ENCODE peak calls at places on chromosomes 4 and X, in six cellular contexts. U is GM23248, H is SK-N-SH, N is small intestine, O is SJSA1, X is transverse colon. F is an unnamed sample.

GRCh38 chr4:153107246-153107645 is 97.0 kb upstream of the TRIM2 start:
- DNase-seq in U (no peak), H (no peak), N (no peak), O (no peak), X (no peak), F (no peak)

GRCh38 chr4:76430519-76431388 is 4.3 kb upstream of the SHROOM3 start:
- DNase-seq in U (peak; percentile 63), H (peak; percentile 67), N (peak; percentile 61), O (peak; percentile 54), X (no peak), F (no peak)

GRCh38 chr4:89300060-89300459 is 7.5 kb downstream of the GPRIN3 start:
- DNase-seq in U (no peak), H (no peak), N (no peak), O (no peak), X (no peak), F (no peak)

GRCh38 chrX:102624105-102624504 is 24.8 kb downstream of the ARMCX5 start:
- DNase-seq in U (no peak), H (no peak), N (no peak), O (no peak), X (no peak), F (no peak)

GRCh38 chr4:101019941-101020401 is 327.4 kb downstream of the PPP3CA start:
- DNase-seq in U (no peak), H (no peak), N (peak; percentile 59), O (peak; percentile 28), X (no peak), F (no peak)

GRCh38 chr4:175147233-175147632 is 229.1 kb downstream of the ADAM29 start:
- DNase-seq in U (no peak), H (no peak), N (no peak), O (no peak), X (no peak), F (no peak)

GRCh38 chrX:72620550-72621145 is 48.0 kb upstream of the HDAC8 start:
- DNase-seq in U (peak; percentile 89), H (no peak), N (peak; percentile 76), O (peak; percentile 49), X (peak; percentile 26), F (no peak)

GRCh38 chr4:83009529-83009928 is 1.1 kb downstream of the LIN54 start:
- DNase-seq in U (peak; percentile 50), H (no peak), N (no peak), O (peak; percentile 14), X (no peak), F (no peak)

GRCh38 chrX:45238489-45238888 is 37.8 kb upstream of the DIPK2B start:
- DNase-seq in U (no peak), H (no peak), N (no peak), O (no peak), X (no peak), F (no peak)

DNA sequence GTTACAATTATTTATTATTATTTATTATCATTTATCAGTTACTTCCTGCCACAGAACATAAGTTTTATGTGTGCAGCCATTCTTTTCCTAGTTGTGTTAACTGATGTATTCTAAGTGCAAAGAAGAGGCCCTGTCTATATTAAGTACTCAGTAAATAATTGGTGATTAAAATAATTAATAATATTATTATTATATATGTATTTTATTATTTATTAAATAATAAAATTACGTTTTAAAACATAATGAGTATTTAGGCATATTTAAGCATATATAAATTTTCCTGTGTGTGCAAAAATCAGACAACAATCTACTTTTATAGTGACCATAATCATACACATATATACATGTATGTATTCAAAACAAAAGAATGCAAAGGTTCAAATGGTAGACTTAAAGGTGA is 1871.6 kb upstream of the IGFBP7 start:
- DNase-seq in U (no peak), H (no peak), N (no peak), O (no peak), X (no peak), F (no peak)
- H3K27me3 ChIP-seq in U (no peaks in the 10 kb centered on the region), H (no peaks in the 10 kb centered on the region), N (no peaks in the 10 kb centered on the region), O (no peaks in the 10 kb centered on the region), X (no peaks in the 10 kb centered on the region), F (no peaks in the 10 kb centered on the region)

GRCh38 chrX:152445926-152446325 is 5.2 kb downstream of the GABRA3 start:
- DNase-seq in U (no peak), H (no peak), N (no peak), O (no peak), X (no peak), F (no peak)
- H3K9me3 ChIP-seq in U (no peaks in the 10 kb centered on the region), H (no peaks in the 10 kb centered on the region), N (no peaks in the 10 kb centered on the region), O (no peaks in the 10 kb centered on the region), X (no peaks in the 10 kb centered on the region), F (no peaks in the 10 kb centered on the region)

GRCh38 chr4:7575426-7575825 is 140.7 kb upstream of the PSAPL1 start:
- DNase-seq in U (no peak), H (no peak), N (no peak), O (no peak), X (no peak), F (no peak)
- H3K27me3 ChIP-seq in U (no peaks in the 10 kb centered on the region), H (no peaks in the 10 kb centered on the region), N (no peaks in the 10 kb centered on the region), O (peaks cover 2% of the 10 kb centered on the region), X (no peaks in the 10 kb centered on the region), F (no peaks in the 10 kb centered on the region)

DNA sequence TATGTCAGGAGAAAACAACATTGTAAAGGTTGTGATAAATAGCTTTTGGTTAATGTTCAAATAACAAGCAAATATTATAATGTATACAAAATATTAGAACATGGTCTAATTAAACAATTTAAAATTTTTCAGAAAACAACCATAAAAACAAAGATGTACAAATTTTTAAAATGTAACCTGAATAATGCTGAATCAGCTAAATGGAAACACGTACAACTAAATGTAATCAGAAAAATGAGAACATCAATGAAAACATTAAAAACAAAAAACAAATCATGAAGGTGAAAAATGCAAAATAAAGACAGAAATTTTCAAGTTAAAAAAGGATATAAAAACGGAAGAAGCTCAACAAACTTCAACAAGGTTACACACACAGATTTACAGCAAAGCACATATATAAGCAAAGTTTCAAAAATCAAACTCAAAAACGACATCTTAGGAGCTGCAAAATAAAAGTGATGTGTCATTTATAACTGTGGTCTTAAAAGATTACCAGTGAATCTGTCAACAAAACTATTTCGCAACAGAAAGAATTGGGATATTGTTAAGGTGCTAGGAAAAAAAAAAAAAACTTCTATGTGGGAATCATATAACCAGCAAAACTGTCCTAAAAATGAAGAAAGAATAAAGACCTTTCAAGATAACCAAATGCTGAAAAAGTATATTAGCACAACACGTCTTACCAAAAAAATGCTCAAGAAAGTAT is 31.8 kb downstream of the ZNF732 start:
- DNase-seq in U (no peak), H (no peak), N (no peak), O (no peak), X (no peak), F (no peak)
- H3K9me3 ChIP-seq in U (peaks cover 24% of the 10 kb centered on the region), H (peaks cover 64% of the 10 kb centered on the region), N (no peaks in the 10 kb centered on the region), O (no peaks in the 10 kb centered on the region), X (peaks cover 88% of the 10 kb centered on the region), F (peaks cover 46% of the 10 kb centered on the region)

GRCh38 chr4:41880840-41881831 is 54.1 kb upstream of the TMEM33 start:
- DNase-seq in U (peak; percentile 26), H (peak; percentile 65), N (no peak), O (no peak), X (no peak), F (no peak)

GRCh38 chr4:41878991-41879491 is 56.2 kb upstream of the TMEM33 start:
- DNase-seq in U (no peak), H (peak; percentile 68), N (no peak), O (no peak), X (no peak), F (no peak)

GRCh38 chr4:41878170-41878941 is 56.9 kb upstream of the TMEM33 start:
- DNase-seq in U (no peak), H (peak; percentile 62), N (no peak), O (no peak), X (no peak), F (no peak)

GRCh38 chr4:41880022-41880837 is 55.0 kb upstream of the TMEM33 start:
- DNase-seq in U (no peak), H (peak; percentile 47), N (no peak), O (no peak), X (no peak), F (no peak)

DNA sequence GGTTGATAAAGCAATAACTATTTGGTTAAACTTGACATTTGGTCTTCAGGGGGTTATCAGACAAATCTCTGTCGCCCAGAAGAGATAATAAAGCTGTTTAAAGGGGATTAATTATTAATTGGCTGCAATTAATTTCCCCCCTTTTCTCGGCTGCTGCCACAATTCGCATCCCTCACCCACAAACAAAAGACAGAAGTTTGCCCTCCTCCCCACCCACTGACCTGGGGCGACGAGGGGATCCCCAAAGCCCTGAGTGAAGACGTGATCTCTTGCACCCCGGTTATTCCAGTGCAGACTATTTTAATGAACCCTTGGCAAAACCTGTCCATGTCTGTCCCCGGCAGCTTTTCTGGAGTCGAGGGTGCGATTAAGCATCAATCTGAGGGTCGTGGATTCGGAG is 55.7 kb upstream of the TMEM33 start:
- DNase-seq in U (no peak), H (peak; percentile 38), N (no peak), O (no peak), X (no peak), F (no peak)
- H3K27me3 ChIP-seq in U (peaks cover 85% of the 10 kb centered on the region), H (peaks cover 46% of the 10 kb centered on the region), N (peaks cover 21% of the 10 kb centered on the region), O (peaks cover 23% of the 10 kb centered on the region), X (peaks cover 99% of the 10 kb centered on the region), F (no peaks in the 10 kb centered on the region)

DNA sequence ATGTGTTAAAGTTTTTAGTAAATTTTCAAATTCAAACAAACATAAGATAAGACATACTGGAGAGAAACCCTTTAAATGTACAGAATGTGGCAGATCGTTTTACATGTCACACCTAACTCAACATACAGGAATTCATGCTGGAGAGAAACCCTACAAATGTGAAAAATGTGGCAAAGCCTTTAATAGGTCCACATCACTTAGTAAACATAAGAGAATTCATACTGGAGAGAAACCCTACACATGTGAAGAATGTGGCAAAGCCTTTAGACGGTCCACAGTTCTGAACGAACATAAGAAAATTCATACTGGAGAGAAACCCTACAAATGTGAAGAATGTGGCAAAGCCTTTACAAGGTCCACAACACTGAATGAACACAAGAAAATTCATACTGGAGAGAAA is 32.8 kb downstream of the ZNF595 start:
- DNase-seq in U (no peak), H (no peak), N (no peak), O (no peak), X (no peak), F (no peak)
- H3K9me3 ChIP-seq in U (peaks cover 40% of the 10 kb centered on the region), H (peaks cover 81% of the 10 kb centered on the region), N (peaks cover 3% of the 10 kb centered on the region), O (no peaks in the 10 kb centered on the region), X (peaks cover 94% of the 10 kb centered on the region), F (peaks cover 59% of the 10 kb centered on the region)

DNA sequence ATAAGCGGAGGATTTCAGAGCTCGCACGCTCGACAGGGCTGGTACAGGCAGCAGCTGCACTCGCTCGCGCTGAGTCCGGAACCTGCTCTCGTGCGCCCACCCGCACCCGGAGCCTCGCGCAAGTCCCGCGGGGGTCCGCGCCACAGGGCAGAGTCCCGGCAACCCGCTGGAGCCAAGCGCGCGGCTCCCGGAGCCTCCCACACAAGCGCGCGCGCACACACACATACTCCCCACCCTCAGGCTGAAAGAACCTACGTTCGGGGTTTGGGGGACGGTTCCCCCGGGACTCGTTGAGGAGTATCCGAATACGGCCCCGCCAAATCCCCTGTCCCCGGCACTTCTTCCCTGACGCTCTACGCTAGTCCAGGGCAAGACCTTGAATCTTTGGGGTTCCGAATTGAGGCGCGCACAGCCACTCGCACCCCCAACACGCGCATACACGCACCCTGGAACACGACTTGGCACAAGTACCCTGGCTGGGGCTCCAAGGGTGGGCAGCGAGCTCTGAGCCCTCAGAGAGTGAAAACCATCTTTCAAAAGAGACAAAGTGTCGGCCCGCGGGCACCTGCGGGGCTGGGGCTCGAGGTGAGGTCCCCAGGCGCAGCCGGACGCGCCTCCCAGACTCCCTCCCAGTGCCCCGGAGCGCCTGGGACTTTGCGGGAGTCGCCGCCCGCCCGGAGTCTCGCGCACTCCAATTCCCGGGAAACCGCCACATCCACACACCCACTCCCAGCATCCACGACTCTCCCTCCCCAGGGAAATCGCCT is 942 bp downstream of the ANOS1 start:
- DNase-seq in U (no peak), H (peak; percentile 15), N (no peak), O (peak; percentile 1), X (no peak), F (no peak)
- H3K27me3 ChIP-seq in U (no peaks in the 10 kb centered on the region), H (peaks cover 23% of the 10 kb centered on the region), N (peaks cover 13% of the 10 kb centered on the region), O (peaks cover 4% of the 10 kb centered on the region), X (peaks cover 32% of the 10 kb centered on the region), F (peaks cover 29% of the 10 kb centered on the region)